ENCODE peak calls at places on chromosomes 4 and X, in four cellular contexts. W is PC-3, M is heart right ventricle, K is GM12878. F is an unnamed sample.

GRCh38 chr4:122673252-122673651 is 52.4 kb upstream of the IL21 start:
- DNase-seq in M (no peak), K (no peak), W (no peak), F (no peak)

GRCh38 chrX:110000854-110001701 is 1.8 kb upstream of the TMEM164 start:
- DNase-seq in W (no peak), K (no peak), M (no peak), F (no peak)

GRCh38 chr4:155614111-155614762 is 52.4 kb upstream of the GUCY1A1 start:
- DNase-seq in K (no peak), M (no peak), W (no peak), F (no peak)

GRCh38 chrX:1598021-1598875 is 6.8 kb downstream of the AKAP17A start:
- DNase-seq in M (no peak), W (no peak), K (no peak), F (no peak)

GRCh38 chr4:16443504-16444088 is 217.3 kb upstream of the TAPT1 start:
- DNase-seq in K (no peak), W (peak), M (peak), F (no peak)

GRCh38 chr4:137363496-137363895 is 168.8 kb downstream of the PCDH18 start:
- DNase-seq in W (no peak), K (no peak), M (no peak), F (no peak)

GRCh38 chr4:56425518-56425917 is 9.9 kb downstream of the PPAT start:
- DNase-seq in M (no peak), W (no peak), K (no peak), F (no peak)

GRCh38 chr4:127686656-127687055 is 43.5 kb upstream of the SLC25A31 start:
- DNase-seq in M (no peak), W (peak), K (no peak), F (no peak)

GRCh38 chr4:25813705-25814104 is 49.1 kb downstream of the SEL1L3 start:
- DNase-seq in W (peak), K (no peak), M (peak), F (no peak)

GRCh38 chr4:96035727-96036126 is 195.8 kb downstream of the PDHA2 start:
- DNase-seq in K (no peak), W (peak), M (no peak), F (peak)

GRCh38 chr4:65089666-65090065 is 580.6 kb downstream of the EPHA5 start:
- DNase-seq in K (no peak), M (no peak), W (peak), F (no peak)

GRCh38 chrX:23312136-23312535 is 22.5 kb upstream of the PTCHD1 start:
- DNase-seq in K (no peak), W (no peak), M (no peak), F (no peak)

GRCh38 chr4:10096201-10096975 is 20.2 kb downstream of the WDR1 start:
- DNase-seq in M (peak), K (peak), W (peak), F (no peak)

GRCh38 chr4:61443813-61444510 is 243.8 kb downstream of the ADGRL3 start:
- DNase-seq in W (peak), M (no peak), K (no peak), F (no peak)

GRCh38 chr4:139950568-139950967 is 203.4 kb downstream of the MAML3 start:
- DNase-seq in K (peak), M (no peak), W (no peak), F (no peak)

GRCh38 chr4:76341063-76341462 is 34.5 kb downstream of the STBD1 start:
- DNase-seq in M (no peak), K (no peak), W (peak), F (no peak)

GRCh38 chrX:7414753-7415152 is 266.8 kb upstream of the PUDP start:
- DNase-seq in K (no peak), W (no peak), M (no peak), F (no peak)

GRCh38 chr4:1002631-1003251 is 8.7 kb upstream of the FGFRL1 start:
- DNase-seq in W (no peak), K (no peak), M (no peak), F (no peak)

GRCh38 chrX:84197550-84197949 is 9.6 kb upstream of the RPS6KA6 start:
- DNase-seq in K (no peak), M (no peak), W (peak), F (no peak)

GRCh38 chrX:56729152-56729557 is at the start of gene NBDY:
- DNase-seq in W (peak), K (no peak), M (peak), F (peak)

GRCh38 chr4:41260315-41260714 is 3.6 kb downstream of the UCHL1 start:
- DNase-seq in W (no peak), M (no peak), K (no peak), F (no peak)

GRCh38 chr4:182937268-182938208 is 20.4 kb upstream of the DCTD start:
- DNase-seq in W (no peak), K (no peak), M (no peak), F (no peak)

GRCh38 chrX:136608295-136608933 is 39.5 kb upstream of the CD40LG start:
- DNase-seq in W (peak), M (peak), K (no peak), F (peak)

GRCh38 chr4:113052379-113052951 is 3.0 kb downstream of the ANK2 start:
- DNase-seq in K (peak), W (peak), M (no peak), F (no peak)

GRCh38 chr4:159105063-159105414 is 2.2 kb downstream of the RAPGEF2 start:
- DNase-seq in M (no peak), K (no peak), W (peak), F (no peak)

GRCh38 chr4:73487233-73487632 is 5.7 kb downstream of the AFM start:
- DNase-seq in K (no peak), W (no peak), M (no peak), F (no peak)

GRCh38 chr4:151226004-151226932 is 50.7 kb upstream of the PRSS48 start:
- DNase-seq in M (no peak), W (peak), K (no peak), F (no peak)

GRCh38 chr4:109631709-109632108 is 71.5 kb downstream of the CASP6 start:
- DNase-seq in M (peak), W (peak), K (no peak), F (no peak)

GRCh38 chr4:10629394-10629793 is 55.2 kb downstream of the CLNK start:
- DNase-seq in K (no peak), W (no peak), M (no peak), F (no peak)

GRCh38 chrX:10142041-10142589 is 14.7 kb upstream of the CLCN4 start:
- DNase-seq in M (no peak), W (no peak), K (no peak), F (no peak)

GRCh38 chr4:113540859-113541258 is 220.7 kb downstream of the CAMK2D start:
- DNase-seq in K (no peak), M (peak), W (no peak), F (no peak)

GRCh38 chr4:83232087-83232486 is 52.5 kb downstream of the COQ2 start:
- DNase-seq in W (no peak), K (no peak), M (no peak), F (no peak)

GRCh38 chr4:83231620-83232056 is 53.0 kb downstream of the COQ2 start:
- DNase-seq in M (no peak), W (peak), K (peak), F (no peak)

GRCh38 chr4:83234902-83235644 is 49.5 kb downstream of the COQ2 start:
- DNase-seq in W (peak), K (no peak), M (no peak), F (no peak)

DNA sequence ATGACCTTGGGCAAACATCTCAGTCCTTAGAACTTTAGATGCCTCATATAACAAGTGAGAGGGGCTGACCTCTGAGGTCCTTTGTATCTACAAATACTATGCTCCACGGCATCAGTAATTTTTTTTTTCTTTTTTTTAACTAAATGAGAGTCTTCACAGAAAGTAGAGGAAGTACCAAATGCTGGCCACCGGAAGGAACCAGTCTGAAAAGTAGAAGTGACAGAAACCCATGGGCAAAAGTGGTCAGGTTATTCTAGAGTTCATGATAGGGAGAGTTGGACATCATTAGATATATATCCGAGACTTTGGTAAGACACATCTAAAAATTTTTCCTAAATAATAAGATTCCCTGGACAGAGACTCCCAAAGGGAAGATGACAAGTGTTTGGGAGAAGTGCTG is 53.7 kb downstream of the COQ2 start:
- DNase-seq in K (no peak), W (no peak), M (no peak), F (no peak)
- H3K27ac ChIP-seq in K (no peak), W (no peak), M (no peak), F (no peak)

DNA sequence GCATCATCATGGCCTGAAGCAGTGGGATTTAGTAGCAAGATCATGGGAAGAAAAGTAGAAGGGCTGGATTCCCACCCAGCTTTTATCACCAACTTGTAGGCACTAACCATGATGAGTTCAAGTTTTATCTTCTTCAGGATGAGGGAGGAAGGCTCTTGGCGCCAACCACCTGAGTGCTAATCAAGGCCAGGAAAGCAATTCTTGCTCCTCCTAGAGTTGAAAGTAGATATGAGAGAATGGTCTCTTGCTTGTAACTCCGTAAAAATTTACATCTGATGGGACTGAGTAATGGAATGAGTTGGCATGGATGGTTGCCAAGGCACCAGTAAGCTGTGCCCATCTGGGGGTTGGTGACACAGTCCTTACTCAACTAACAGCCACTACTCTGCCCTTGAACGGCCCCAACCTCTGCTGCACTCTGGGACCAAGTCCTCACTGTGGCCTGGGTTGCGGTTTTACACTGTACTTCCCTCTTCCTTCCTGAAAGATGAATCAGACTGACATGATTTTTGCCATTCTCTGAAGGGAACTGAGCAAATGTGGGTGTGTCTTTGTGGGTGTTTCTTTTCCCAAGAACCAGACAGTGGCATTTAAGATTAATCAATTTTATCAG is 39.4 kb upstream of the NDP start:
- DNase-seq in K (no peak), W (peak), M (peak), F (no peak)
- H3K27ac ChIP-seq in K (no peak), W (peak), M (no peak), F (no peak)

DNA sequence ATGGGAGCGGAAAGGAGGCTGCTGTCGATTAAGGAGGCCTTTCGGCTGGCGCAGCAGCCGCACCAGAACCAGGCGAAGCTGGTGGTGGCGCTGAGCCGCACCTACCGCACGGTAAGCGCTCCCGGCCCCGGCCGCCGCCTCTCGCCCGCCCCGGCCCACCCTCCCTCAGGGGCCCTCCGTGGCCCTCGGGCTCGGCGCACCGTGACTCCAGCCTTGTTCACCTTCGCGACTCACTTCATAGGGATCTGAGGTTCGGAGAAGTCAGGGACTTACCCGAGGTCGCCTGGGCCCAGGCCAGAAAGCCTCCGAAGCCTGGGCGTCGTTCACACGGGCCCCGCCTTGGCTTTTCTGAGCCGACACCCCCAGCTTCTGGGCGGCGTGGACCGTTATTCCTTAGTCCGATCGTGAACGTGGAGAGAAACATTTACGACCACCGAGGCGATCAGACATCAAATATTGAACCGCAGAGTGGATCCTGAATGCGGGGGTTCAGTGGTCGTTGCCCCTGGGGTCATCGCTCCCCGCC is 362 bp downstream of the NCAPG start:
- DNase-seq in W (no peak), M (no peak), K (no peak), F (no peak)
- H3K27ac ChIP-seq in W (peak), M (no peak), K (peak), F (no peak)

GRCh38 chr4:181687116-181687515 is 556.1 kb upstream of the TENM3 start:
- DNase-seq in M (no peak), K (no peak), W (no peak), F (no peak)

GRCh38 chr4:181684310-181684709 is 558.9 kb upstream of the TENM3 start:
- DNase-seq in K (no peak), M (no peak), W (no peak), F (no peak)

GRCh38 chr4:181688416-181688815 is 554.8 kb upstream of the TENM3 start:
- DNase-seq in M (no peak), K (no peak), W (no peak), F (no peak)

GRCh38 chr4:181685461-181685860 is 557.7 kb upstream of the TENM3 start:
- DNase-seq in W (no peak), M (no peak), K (no peak), F (no peak)

GRCh38 chr4:181685911-181686310 is 557.3 kb upstream of the TENM3 start:
- DNase-seq in W (no peak), K (no peak), M (no peak), F (no peak)
- H3K27ac ChIP-seq in W (no peak), K (no peak), M (no peak), F (no peak)

GRCh38 chrX:149512225-149512885 is 7.2 kb upstream of the IDS start:
- DNase-seq in W (peak), K (peak), M (peak), F (no peak)
- H3K27ac ChIP-seq in W (peak), K (peak), M (no peak), F (no peak)

GRCh38 chr4:7980036-7980435 is 40.4 kb upstream of the AFAP1 start:
- DNase-seq in W (peak), M (no peak), K (no peak), F (no peak)
- H3K27ac ChIP-seq in W (peak), M (no peak), K (no peak), F (no peak)

F was measured in caudate nucleus.